ENCODE peak calls at places on chromosomes 6 and 20, in six cellular contexts. M, Z, V, R, L and B are unnamed samples.

GRCh38 chr20:36180323-36180722 is 25.8 kb downstream of the EPB41L1 start:
- DNase-seq in M (no peak), Z (no peak), V (no peak), R (no peak), L (no peak), B (no peak)

GRCh38 chr20:63093966-63094766 is 87.4 kb upstream of the BHLHE23 start:
- DNase-seq in M (no peak), Z (no peak), V (no peak), R (no peak), L (no peak), B (no peak)

GRCh38 chr6:10383312-10384063 is 31.4 kb downstream of the TFAP2A start:
- DNase-seq in M (no peak), Z (no peak), V (no peak), R (no peak), L (peak; percentile 56), B (peak; percentile 69)

GRCh38 chr6:116059713-116060571 is 749 bp downstream of the FRK start:
- DNase-seq in M (no peak), Z (no peak), V (no peak), R (peak; percentile 42), L (no peak), B (peak; percentile 87)

GRCh38 chr6:21046276-21046675 is 512.0 kb downstream of the CDKAL1 start:
- DNase-seq in M (no peak), Z (no peak), V (no peak), R (no peak), L (no peak), B (no peak)

GRCh38 chr6:122781716-122782115 is 2.2 kb downstream of the FABP7 start:
- DNase-seq in M (no peak), Z (no peak), V (no peak), R (no peak), L (no peak), B (no peak)

GRCh38 chr20:6074145-6074561 is 20.3 kb upstream of the LRRN4 start:
- DNase-seq in M (no peak), Z (no peak), V (no peak), R (no peak), L (peak; percentile 52), B (no peak)

GRCh38 chr20:24576447-24576846 is 107.0 kb downstream of the SYNDIG1 start:
- DNase-seq in M (no peak), Z (no peak), V (no peak), R (no peak), L (no peak), B (no peak)

GRCh38 chr6:125717120-125717731 is 32.2 kb upstream of the HEY2 start:
- DNase-seq in M (no peak), Z (no peak), V (no peak), R (no peak), L (no peak), B (peak; percentile 33)

GRCh38 chr6:54173084-54173483 is 61.8 kb downstream of the MLIP start:
- DNase-seq in M (no peak), Z (peak; percentile 8), V (no peak), R (no peak), L (no peak), B (no peak)

GRCh38 chr6:25863360-25863759 is 10.7 kb downstream of the SLC17A3 start:
- DNase-seq in M (no peak), Z (no peak), V (no peak), R (no peak), L (no peak), B (no peak)

GRCh38 chr20:51434556-51435256 is 107.8 kb downstream of the NFATC2 start:
- DNase-seq in M (no peak), Z (no peak), V (peak; percentile 91), R (peak; percentile 94), L (no peak), B (no peak)

GRCh38 chr6:33993091-33993490 is 152.8 kb downstream of the GRM4 start:
- DNase-seq in M (no peak), Z (no peak), V (no peak), R (peak; percentile 37), L (no peak), B (no peak)

GRCh38 chr20:8089668-8090067 is 42.4 kb upstream of the PLCB1 start:
- DNase-seq in M (no peak), Z (no peak), V (no peak), R (no peak), L (no peak), B (no peak)

GRCh38 chr20:58065508-58066361 is 162.7 kb downstream of the ANKRD60 start:
- DNase-seq in M (peak; percentile 55), Z (no peak), V (no peak), R (peak; percentile 86), L (no peak), B (peak; percentile 45)

GRCh38 chr6:41021832-41022231 is 17.2 kb downstream of the UNC5CL start:
- DNase-seq in M (no peak), Z (peak; percentile 37), V (peak; percentile 46), R (peak; percentile 65), L (peak; percentile 45), B (peak; percentile 56)

GRCh38 chr6:159098636-159099106 is 53.9 kb upstream of the TAGAP start:
- DNase-seq in M (no peak), Z (no peak), V (no peak), R (no peak), L (no peak), B (no peak)

GRCh38 chr20:10961651-10962288 is 288.0 kb upstream of the JAG1 start:
- DNase-seq in M (no peak), Z (peak; percentile 75), V (no peak), R (no peak), L (no peak), B (no peak)

GRCh38 chr6:161257778-161258457 is 15.9 kb downstream of the AGPAT4 start:
- DNase-seq in M (no peak), Z (peak; percentile 95), V (peak; percentile 99), R (peak; percentile 97), L (peak; percentile 31), B (no peak)

GRCh38 chr6:85912582-85912981 is 269.9 kb upstream of the SYNCRIP start:
- DNase-seq in M (no peak), Z (no peak), V (no peak), R (no peak), L (no peak), B (no peak)

GRCh38 chr6:107202876-107203468 is 87.7 kb upstream of the BEND3 start:
- DNase-seq in M (no peak), Z (no peak), V (no peak), R (no peak), L (no peak), B (peak; percentile 31)

DNA sequence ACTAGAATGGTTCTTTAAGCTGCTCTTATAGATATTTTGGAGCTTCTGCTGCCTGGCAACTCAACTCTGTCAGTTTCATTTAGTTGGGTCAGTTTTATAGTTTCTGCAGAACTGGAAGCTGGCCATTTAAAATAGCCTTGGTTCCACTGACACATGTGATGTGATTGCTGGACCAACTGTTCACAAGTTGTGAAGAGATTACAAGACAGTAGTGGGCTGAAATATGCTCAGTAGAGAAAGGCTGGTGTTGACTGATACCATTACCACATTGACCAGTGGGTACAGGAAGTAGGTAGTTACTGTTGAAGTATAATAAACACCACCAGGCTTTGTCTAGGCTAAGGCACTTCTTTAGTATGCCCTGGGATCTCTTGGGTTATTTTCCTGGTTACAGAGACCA is 39.0 kb downstream of the BCKDHB start:
- DNase-seq in M (no peak), Z (no peak), V (no peak), R (no peak), L (no peak), B (no peak)
- H3K4me2 ChIP-seq in M (no peak overlapping the region), Z (no peak overlapping the region), V (no peak overlapping the region), R (no peak overlapping the region), L (no peak overlapping the region), B (no peak overlapping the region)

GRCh38 chr6:14468656-14469321 is 351.2 kb downstream of the CD83 start:
- DNase-seq in M (no peak), Z (no peak), V (no peak), R (no peak), L (no peak), B (no peak)

GRCh38 chr6:14464049-14464448 is 346.5 kb downstream of the CD83 start:
- DNase-seq in M (no peak), Z (no peak), V (no peak), R (peak; percentile 42), L (no peak), B (no peak)

GRCh38 chr6:14464716-14465115 is 347.1 kb downstream of the CD83 start:
- DNase-seq in M (no peak), Z (no peak), V (no peak), R (no peak), L (no peak), B (no peak)

GRCh38 chr6:14467591-14467990 is 350.0 kb downstream of the CD83 start:
- DNase-seq in M (no peak), Z (no peak), V (peak; percentile 80), R (peak; percentile 79), L (no peak), B (no peak)

DNA sequence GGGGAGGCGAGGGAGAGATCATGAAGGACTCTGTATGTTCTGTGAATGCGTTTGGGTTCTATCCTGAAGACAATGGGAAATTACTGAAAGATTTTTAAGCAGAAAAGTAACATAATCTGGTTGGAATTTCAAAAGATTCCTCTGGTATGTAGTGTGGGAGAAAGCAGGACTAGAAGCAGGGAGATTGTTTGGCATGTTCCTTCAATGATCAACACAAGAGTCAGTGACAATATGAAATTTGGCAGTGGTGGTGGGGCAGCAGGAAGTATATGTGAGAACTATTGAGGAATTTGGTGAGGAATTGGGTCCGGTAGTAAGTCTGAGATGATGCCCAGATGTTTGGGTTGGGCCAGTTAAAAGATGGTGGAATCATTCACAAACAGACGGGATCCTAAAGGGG is 348.7 kb downstream of the CD83 start:
- DNase-seq in M (no peak), Z (no peak), V (peak; percentile 58), R (peak; percentile 66), L (no peak), B (no peak)
- H3K4me2 ChIP-seq in M (no peak overlapping the region), Z (no peak overlapping the region), V (no peak overlapping the region), R (peak overlapping the region; percentile 13), L (no peak overlapping the region), B (no peak overlapping the region)

DNA sequence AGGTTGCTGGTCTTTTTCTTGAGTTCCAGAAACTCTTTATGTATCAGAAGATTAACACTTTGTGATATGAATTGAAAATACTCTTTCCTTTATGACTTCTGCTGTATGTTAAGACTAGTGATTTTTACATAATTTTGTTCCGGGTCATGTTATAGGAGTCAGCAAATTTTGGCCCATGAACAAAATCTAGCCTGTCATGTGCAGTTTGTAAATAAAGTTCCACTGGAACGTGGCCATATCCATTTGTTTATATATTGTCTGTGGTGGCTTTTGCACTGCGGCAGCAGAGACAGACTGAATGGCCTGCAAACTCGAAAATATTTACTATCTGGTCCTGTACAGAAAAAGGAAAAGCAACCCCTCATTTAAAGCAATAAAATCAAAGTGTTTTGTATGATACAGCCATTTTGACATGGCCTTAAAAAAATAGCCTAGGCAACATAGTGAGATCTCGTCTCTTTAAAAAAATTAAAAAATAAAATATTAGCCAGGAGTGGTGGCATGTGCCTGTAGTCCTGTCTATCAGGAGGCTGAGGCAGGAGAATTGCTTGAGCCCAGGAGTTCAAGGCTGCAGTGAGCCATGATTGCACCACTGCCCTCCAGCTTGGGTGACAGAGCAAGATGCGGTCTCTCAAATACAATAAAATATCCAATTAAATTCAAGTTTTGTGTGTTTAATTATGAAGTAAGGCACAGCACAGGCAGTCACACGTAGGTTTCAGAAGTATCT is 36.9 kb downstream of the SNX9 start:
- DNase-seq in M (no peak), Z (peak; percentile 28), V (no peak), R (no peak), L (no peak), B (no peak)
- H3K4me2 ChIP-seq in M (no peak overlapping the region), Z (no peak overlapping the region), V (peak overlapping the region; percentile 70), R (no peak overlapping the region), L (peak overlapping the region; percentile 46), B (no peak overlapping the region)

DNA sequence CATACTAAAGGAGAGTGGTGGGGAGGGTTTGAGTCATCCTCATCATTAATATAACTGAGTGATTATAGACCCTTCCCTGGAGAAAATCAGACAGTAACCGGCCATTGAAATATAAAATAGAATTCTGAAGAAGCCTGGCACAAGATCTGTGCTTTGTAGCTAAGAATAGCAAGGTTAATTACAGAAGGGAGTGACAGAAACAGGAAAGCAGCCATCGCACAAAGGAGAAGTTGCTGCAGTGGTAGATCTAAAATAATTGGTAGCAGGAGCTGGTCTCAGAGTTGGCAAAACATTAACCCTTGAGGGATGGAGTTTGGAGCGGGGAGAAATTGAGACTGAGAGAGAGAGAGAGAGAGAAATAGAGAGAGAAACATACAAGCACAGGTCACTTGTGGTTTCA is 506.7 kb downstream of the LMBRD1 start:
- DNase-seq in M (no peak), Z (no peak), V (no peak), R (no peak), L (no peak), B (no peak)
- H3K4me2 ChIP-seq in M (no peak overlapping the region), Z (no peak overlapping the region), V (no peak overlapping the region), R (no peak overlapping the region), L (no peak overlapping the region), B (no peak overlapping the region)